ENCODE peak calls at places on chromosomes 13 and 19, in eight cellular contexts. R is NCI-H524; V is activated CD4-positive, CD25-positive, alpha-beta regulatory T cell; A is activated naive CD4-positive, alpha-beta T cell; C is activated CD8-positive, alpha-beta memory T cell treated with anti-CD3 and anti-CD28 coated beads for 1 hour; K is lung microvascular endothelial cell; O is skeletal muscle cell; H is effector memory CD4-positive, alpha-beta T cell. D is an unnamed sample.

GRCh38 chr13:102845289-102845629 is 573 bp upstream of the ERCC5 start:
- DNase-seq in R (no peak), V (no peak), A (no peak), C (no peak), K (no peak), O (no peak), H (no peak), D (no peak)

GRCh38 chr19:2127758-2128157 is 23.6 kb downstream of the AP3D1 start:
- DNase-seq in R (no peak), V (no peak), A (no peak), C (no peak), K (no peak), O (no peak), H (no peak), D (no peak)

GRCh38 chr13:97257228-97257755 is 35.2 kb downstream of the MBNL2 start:
- DNase-seq in R (no peak), V (no peak), A (no peak), C (no peak), K (no peak), O (no peak), H (no peak), D (no peak)

GRCh38 chr19:48752511-48753365 is at the start of gene FUT1:
- DNase-seq in R (peak), V (no peak), A (peak), C (no peak), K (peak), O (no peak), H (peak), D (peak)

GRCh38 chr19:29449371-29449770 is 76.4 kb upstream of the VSTM2B start:
- DNase-seq in R (no peak), V (no peak), A (no peak), C (no peak), K (no peak), O (no peak), H (no peak), D (no peak)

GRCh38 chr19:20357921-20358320 is 190.9 kb downstream of the ZNF486 start:
- DNase-seq in R (no peak), V (no peak), A (no peak), C (no peak), K (no peak), O (no peak), H (no peak), D (no peak)

GRCh38 chr19:39398297-39398864 is 7.2 kb downstream of the MED29 start:
- DNase-seq in R (no peak), V (no peak), A (peak), C (no peak), K (peak), O (peak), H (no peak), D (peak)

GRCh38 chr13:69547780-69548179 is 559.8 kb upstream of the ATXN8OS start:
- DNase-seq in R (no peak), V (no peak), A (no peak), C (no peak), K (no peak), O (no peak), H (no peak), D (no peak)

GRCh38 chr19:32652893-32653625 is 21.9 kb downstream of the ANKRD27 start:
- DNase-seq in R (no peak), V (no peak), A (no peak), C (no peak), K (peak), O (no peak), H (no peak), D (no peak)

GRCh38 chr19:38692458-38693379 is 45.3 kb downstream of the ACTN4 start:
- DNase-seq in R (no peak), V (no peak), A (no peak), C (no peak), K (no peak), O (no peak), H (no peak), D (no peak)

GRCh38 chr13:79227418-79227817 is 178.6 kb downstream of the RBM26 start:
- DNase-seq in R (no peak), V (no peak), A (no peak), C (no peak), K (no peak), O (no peak), H (no peak), D (no peak)

GRCh38 chr13:33636955-33637670 is 180.8 kb upstream of the RFC3 start:
- DNase-seq in R (no peak), V (no peak), A (no peak), C (no peak), K (no peak), O (no peak), H (no peak), D (no peak)

GRCh38 chr13:101433895-101434294 is 17.6 kb upstream of the NALCN start:
- DNase-seq in R (no peak), V (no peak), A (no peak), C (no peak), K (no peak), O (no peak), H (no peak), D (no peak)

GRCh38 chr19:58562126-58563033 is 4.0 kb upstream of the UBE2M start:
- DNase-seq in R (no peak), V (no peak), A (no peak), C (no peak), K (peak), O (no peak), H (no peak), D (no peak)

GRCh38 chr13:74280795-74281490 is 146.7 kb upstream of the KLF12 start:
- DNase-seq in R (no peak), V (no peak), A (no peak), C (no peak), K (no peak), O (peak), H (no peak), D (no peak)

GRCh38 chr19:588093-588742 is 1.5 kb upstream of the HCN2 start:
- DNase-seq in R (peak), V (peak), A (peak), C (no peak), K (peak), O (peak), H (peak), D (peak)

GRCh38 chr19:19399733-19400438 is 5.6 kb upstream of the GATAD2A start:
- DNase-seq in R (no peak), V (no peak), A (no peak), C (no peak), K (peak), O (no peak), H (no peak), D (no peak)

GRCh38 chr19:7257148-7258041 is 36.8 kb downstream of the INSR start:
- DNase-seq in R (no peak), V (no peak), A (no peak), C (no peak), K (peak), O (no peak), H (no peak), D (no peak)

GRCh38 chr13:40764587-40765403 is 6.2 kb downstream of the MRPS31 start:
- DNase-seq in R (no peak), V (no peak), A (no peak), C (no peak), K (no peak), O (no peak), H (no peak), D (no peak)

GRCh38 chr13:75308222-75308621 is 173.7 kb downstream of the TBC1D4 start:
- DNase-seq in R (no peak), V (no peak), A (no peak), C (no peak), K (no peak), O (no peak), H (no peak), D (no peak)

GRCh38 chr19:42092350-42092749 is 16.4 kb downstream of the ZNF574 start:
- DNase-seq in R (peak), V (no peak), A (peak), C (peak), K (peak), O (no peak), H (no peak), D (peak)

GRCh38 chr13:106133025-106133424 is 402.4 kb downstream of the EFNB2 start:
- DNase-seq in R (no peak), V (no peak), A (no peak), C (no peak), K (peak), O (peak), H (no peak), D (no peak)

GRCh38 chr13:113864303-113864890 is 521 bp upstream of the GAS6 start:
- DNase-seq in R (no peak), V (no peak), A (no peak), C (no peak), K (no peak), O (no peak), H (no peak), D (no peak)

GRCh38 chr13:106535552-106536243 is at the start of gene EFNB2:
- DNase-seq in R (peak), V (peak), A (peak), C (peak), K (peak), O (peak), H (peak), D (peak)

GRCh38 chr13:22325761-22326160 is 654.9 kb downstream of the FGF9 start:
- DNase-seq in R (no peak), V (no peak), A (no peak), C (no peak), K (no peak), O (no peak), H (no peak), D (no peak)

GRCh38 chr19:8695911-8696310 is 2.7 kb downstream of the ACTL9 start:
- DNase-seq in R (no peak), V (no peak), A (no peak), C (no peak), K (no peak), O (no peak), H (no peak), D (no peak)

GRCh38 chr13:112545866-112546265 is 42.1 kb downstream of the TUBGCP3 start:
- DNase-seq in R (no peak), V (no peak), A (no peak), C (no peak), K (peak), O (peak), H (no peak), D (no peak)

GRCh38 chr19:35462476-35462953 is 14.5 kb downstream of the FFAR2 start:
- DNase-seq in R (no peak), V (no peak), A (no peak), C (peak), K (no peak), O (no peak), H (peak), D (peak)

GRCh38 chr13:22455036-22455435 is 725.7 kb upstream of the SGCG start:
- DNase-seq in R (no peak), V (no peak), A (no peak), C (no peak), K (no peak), O (no peak), H (no peak), D (no peak)

GRCh38 chr13:50635504-50635903 is 208.0 kb downstream of the DLEU7 start:
- DNase-seq in R (no peak), V (no peak), A (no peak), C (no peak), K (no peak), O (no peak), H (no peak), D (peak)

GRCh38 chr13:45851171-45851889 is at the start of gene SIAH3:
- DNase-seq in R (peak), V (no peak), A (peak), C (no peak), K (peak), O (no peak), H (no peak), D (no peak)